ENCODE peak calls at places on chromosomes 13 and 19, in ten cellular contexts. I is GM23248, F is endothelial cell of umbilical vein, E is neural progenitor cell, U is HepG2, C is GM23338, G is A673, B is hepatocyte, W is PC-9, J is H1. T is an unnamed sample. For H3K4me1, the result is how much of the 10 kb centered on the place peaks cover.

GRCh38 chr13:51549050-51549449 is 35.2 kb upstream of the WDFY2 start:
- DNase-seq in I (no peak), F (no peak), E (no peak), U (peak), C (no peak), G (no peak), B (peak), W (peak), J (no peak), T (no peak)

GRCh38 chr19:50500753-50501151 is 10.2 kb downstream of the JOSD2 start:
- DNase-seq in I (no peak), F (no peak), E (no peak), U (no peak), C (no peak), G (no peak), B (no peak), W (no peak), J (no peak), T (no peak)

GRCh38 chr19:41376241-41376997 is at the start of gene TMEM91:
- DNase-seq in I (peak), F (peak), E (peak), U (no peak), C (peak), G (peak), B (peak), W (no peak), J (peak), T (no peak)

GRCh38 chr13:24264976-24265375 is 44.4 kb upstream of the C1QTNF9 start:
- DNase-seq in I (no peak), F (no peak), E (no peak), U (no peak), C (no peak), G (no peak), B (no peak), W (no peak), J (no peak), T (peak)

GRCh38 chr13:60838581-60838980 is 441.6 kb downstream of the TDRD3 start:
- DNase-seq in I (no peak), F (no peak), E (no peak), U (no peak), C (no peak), G (no peak), B (no peak), W (no peak), J (no peak), T (no peak)

GRCh38 chr19:10625003-10625761 is at the start of gene SLC44A2:
- DNase-seq in I (peak), F (peak), E (peak), U (no peak), C (peak), G (no peak), B (peak), W (peak), J (peak), T (no peak)

GRCh38 chr19:28169168-28169862 is 1043.6 kb downstream of the UQCRFS1 start:
- DNase-seq in I (no peak), F (no peak), E (peak), U (no peak), C (peak), G (no peak), B (no peak), W (no peak), J (peak), T (no peak)

GRCh38 chr19:37551123-37551993 is 43.2 kb downstream of the ZNF571 start:
- DNase-seq in I (peak), F (peak), E (no peak), U (no peak), C (peak), G (peak), B (no peak), W (no peak), J (no peak), T (no peak)

GRCh38 chr13:23825179-23825578 is 64.0 kb downstream of the MIPEP start:
- DNase-seq in I (no peak), F (no peak), E (no peak), U (no peak), C (no peak), G (no peak), B (no peak), W (no peak), J (no peak), T (no peak)

GRCh38 chr13:37225414-37226047 is 120.1 kb upstream of the CSNK1A1L start:
- DNase-seq in I (peak), F (no peak), E (no peak), U (no peak), C (no peak), G (no peak), B (no peak), W (no peak), J (no peak), T (no peak)

GRCh38 chr13:111876506-111876905 is 190.4 kb upstream of the SOX1 start:
- DNase-seq in I (no peak), F (no peak), E (no peak), U (no peak), C (no peak), G (no peak), B (no peak), W (no peak), J (peak), T (no peak)

GRCh38 chr13:37263881-37264280 is 158.4 kb upstream of the CSNK1A1L start:
- DNase-seq in I (no peak), F (no peak), E (peak), U (no peak), C (peak), G (no peak), B (no peak), W (no peak), J (no peak), T (no peak)

GRCh38 chr19:56596676-56597075 is 1.6 kb downstream of the ZNF71 start:
- DNase-seq in I (no peak), F (peak), E (no peak), U (no peak), C (no peak), G (no peak), B (no peak), W (no peak), J (no peak), T (no peak)

GRCh38 chr13:98958443-98958794 is 19.4 kb downstream of the DOCK9 start:
- DNase-seq in I (no peak), F (no peak), E (no peak), U (no peak), C (no peak), G (no peak), B (no peak), W (no peak), J (peak), T (no peak)
- H3K4me1 ChIP-seq in I (under half), F (under half), E (under half), U (under half), C (under half), G (under half), B (under half), W (under half), J (under half), T (under half)

GRCh38 chr19:18608102-18608804 is 1.7 kb upstream of the CRLF1 start:
- DNase-seq in I (no peak), F (no peak), E (no peak), U (no peak), C (peak), G (no peak), B (no peak), W (no peak), J (no peak), T (no peak)
- TF ChIP-seq EZH2 in I (no peak), F (peak), E (peak), U (no peak), C (peak), G (no peak), B (no peak), W (no peak), J (peak), T (no peak)

DNA sequence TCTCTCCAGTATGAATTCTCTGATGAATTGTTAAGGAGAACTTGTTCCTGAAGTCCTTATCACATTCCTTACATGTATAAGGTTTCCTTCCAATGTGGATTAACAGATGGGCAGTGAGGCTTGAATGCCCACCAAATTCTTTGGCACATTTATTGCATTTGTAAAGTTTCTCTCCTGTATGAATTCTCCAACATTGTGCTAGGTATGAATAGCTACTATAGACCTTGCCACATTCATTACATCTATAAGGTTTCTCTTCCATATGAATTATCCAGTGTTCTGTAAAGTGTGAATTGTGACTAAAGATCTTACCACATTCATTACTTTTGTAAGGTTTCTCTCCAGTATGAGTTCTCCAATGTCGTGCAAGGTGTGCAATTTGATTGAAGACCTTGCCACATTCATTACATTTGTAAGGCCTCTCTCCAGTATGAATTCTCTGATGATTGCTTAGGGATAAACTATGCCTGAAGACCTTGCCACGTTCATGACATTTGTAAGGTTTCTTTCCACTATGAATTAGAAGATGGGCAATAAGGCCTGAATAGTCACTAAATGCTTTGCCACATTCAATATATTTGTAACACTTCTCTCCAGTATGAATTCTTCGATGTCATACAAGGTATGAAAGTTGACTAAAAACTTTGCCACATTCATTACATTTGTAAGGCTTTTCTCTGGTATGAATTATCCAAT is 20.4 kb downstream of the ZNF578 start:
- DNase-seq in I (peak), F (no peak), E (no peak), U (no peak), C (no peak), G (no peak), B (no peak), W (no peak), J (no peak), T (no peak)
- H3K4me1 ChIP-seq in I (under half), F (under half), E (under half), U (under half), C (under half), G (under half), B (under half), W (under half), J (under half), T (under half)

GRCh38 chr19:919157-920050 is 2.3 kb downstream of the KISS1R start:
- DNase-seq in I (no peak), F (no peak), E (peak), U (no peak), C (peak), G (peak), B (peak), W (no peak), J (peak), T (no peak)

GRCh38 chr19:917323-918151 is at the start of gene KISS1R:
- DNase-seq in I (peak), F (no peak), E (peak), U (peak), C (peak), G (peak), B (peak), W (no peak), J (peak), T (no peak)

GRCh38 chr19:918481-919156 is 1.5 kb downstream of the KISS1R start:
- DNase-seq in I (no peak), F (no peak), E (peak), U (no peak), C (peak), G (peak), B (no peak), W (no peak), J (no peak), T (no peak)

GRCh38 chr19:918152-918437 is 962 bp downstream of the KISS1R start:
- DNase-seq in I (no peak), F (no peak), E (no peak), U (no peak), C (no peak), G (no peak), B (no peak), W (no peak), J (no peak), T (no peak)

DNA sequence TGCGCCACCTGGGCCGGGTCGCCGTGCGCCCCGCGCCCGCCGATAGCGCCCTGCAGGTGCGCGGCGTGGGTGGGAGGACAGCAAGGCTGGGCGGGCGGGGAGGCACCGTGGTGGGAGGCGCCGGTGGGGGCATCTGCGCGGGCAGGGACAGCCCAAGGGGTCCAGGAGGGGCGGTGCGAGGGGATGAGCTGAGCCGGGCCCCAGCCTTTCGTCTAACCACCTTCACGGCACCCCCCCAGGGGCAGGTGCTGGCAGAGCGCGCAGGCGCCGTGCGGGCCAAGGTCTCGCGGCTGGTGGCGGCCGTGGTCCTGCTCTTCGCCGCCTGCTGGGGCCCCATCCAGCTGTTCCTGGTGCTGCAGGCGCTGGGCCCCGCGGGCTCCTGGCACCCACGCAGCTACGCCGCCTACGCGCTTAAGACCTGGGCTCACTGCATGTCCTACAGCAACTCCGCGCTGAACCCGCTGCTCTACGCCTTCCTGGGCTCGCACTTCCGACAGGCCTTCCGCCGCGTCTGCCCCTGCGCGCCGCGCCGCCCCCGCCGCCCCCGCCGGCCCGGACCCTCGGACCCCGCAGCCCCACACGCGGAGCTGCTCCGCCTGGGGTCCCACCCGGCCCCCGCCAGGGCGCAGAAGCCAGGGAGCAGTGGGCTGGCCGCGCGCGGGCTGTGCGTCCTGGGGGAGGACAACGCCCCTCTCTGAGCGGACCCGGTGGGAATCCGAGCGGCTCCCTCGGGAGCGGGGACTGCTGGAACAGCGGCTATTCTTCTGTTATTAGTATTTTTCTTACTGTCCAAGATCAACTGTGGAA is 3.1 kb downstream of the KISS1R start:
- DNase-seq in I (peak), F (no peak), E (peak), U (no peak), C (peak), G (peak), B (peak), W (no peak), J (peak), T (peak)
- TF ChIP-seq EZH2 in I (peak), F (peak), E (peak), U (no peak), C (peak), G (peak), B (no peak), W (no peak), J (peak), T (no peak)

T was measured in DND-41.